ENCODE peak calls at places on chromosomes 5 and 9, in eight cellular contexts. Y is body of pancreas, S is aorta, T is adipocyte, K is colonic mucosa, R is kidney, X is transverse colon, Q is cardiac muscle cell. O is an unnamed sample. For H3K9me3, the result is how much of the 10 kb centered on the place peaks cover.

GRCh38 chr5:116365006-116365496 is 209.6 kb downstream of the SEMA6A start:
- DNase-seq in Y (no peak), S (no peak), T (no peak), K (no peak), R (no peak), X (no peak), Q (no peak), O (no peak)

GRCh38 chr5:171681667-171682066 is 104.0 kb upstream of the SMIM23 start:
- DNase-seq in Y (no peak), S (no peak), T (no peak), K (no peak), R (no peak), X (no peak), Q (no peak), O (peak)

GRCh38 chr5:97874491-97874890 is 691.4 kb upstream of the RIOK2 start:
- DNase-seq in Y (no peak), S (no peak), T (no peak), K (no peak), R (no peak), X (no peak), Q (no peak), O (no peak)

GRCh38 chr5:100823812-100824211 is 79.3 kb downstream of the ST8SIA4 start:
- DNase-seq in Y (no peak), S (no peak), T (no peak), K (no peak), R (no peak), X (no peak), Q (no peak), O (no peak)

GRCh38 chr9:29422445-29422844 is 1849.2 kb upstream of the C9orf72 start:
- DNase-seq in Y (no peak), S (no peak), T (no peak), K (no peak), R (no peak), X (no peak), Q (no peak), O (no peak)

GRCh38 chr9:6072442-6072841 is 57.0 kb upstream of the RANBP6 start:
- DNase-seq in Y (no peak), S (no peak), T (no peak), K (no peak), R (no peak), X (no peak), Q (no peak), O (no peak)

GRCh38 chr9:131410051-131410491 is 16.2 kb downstream of the PRRC2B start:
- DNase-seq in Y (no peak), S (peak), T (peak), K (no peak), R (no peak), X (no peak), Q (no peak), O (no peak)

GRCh38 chr5:52725065-52725746 is 62.5 kb upstream of the ITGA1 start:
- DNase-seq in Y (peak), S (no peak), T (no peak), K (peak), R (no peak), X (peak), Q (no peak), O (peak)

GRCh38 chr5:156846914-156847313 is 3.2 kb upstream of the PPP1R2B start:
- DNase-seq in Y (no peak), S (no peak), T (no peak), K (no peak), R (no peak), X (no peak), Q (no peak), O (no peak)

GRCh38 chr9:37284631-37285030 is 137.9 kb upstream of the GRHPR start:
- DNase-seq in Y (no peak), S (no peak), T (peak), K (no peak), R (no peak), X (no peak), Q (no peak), O (no peak)

GRCh38 chr5:55427157-55427556 is 107.6 kb downstream of the PLPP1 start:
- DNase-seq in Y (peak), S (peak), T (peak), K (peak), R (no peak), X (no peak), Q (no peak), O (peak)

GRCh38 chr9:31736581-31737179 is 647.8 kb upstream of the ACO1 start:
- DNase-seq in Y (no peak), S (no peak), T (no peak), K (no peak), R (no peak), X (no peak), Q (no peak), O (no peak)

GRCh38 chr5:40812125-40812524 is 14.0 kb upstream of the PRKAA1 start:
- DNase-seq in Y (no peak), S (no peak), T (no peak), K (no peak), R (no peak), X (no peak), Q (no peak), O (no peak)

GRCh38 chr5:98468188-98468869 is 305.1 kb upstream of the RGMB start:
- DNase-seq in Y (no peak), S (no peak), T (peak), K (no peak), R (no peak), X (no peak), Q (no peak), O (peak)

GRCh38 chr9:93708987-93709302 is 132.6 kb downstream of the PHF2 start:
- DNase-seq in Y (no peak), S (no peak), T (no peak), K (no peak), R (no peak), X (no peak), Q (no peak), O (no peak)

GRCh38 chr9:37906312-37907239 is 2.6 kb upstream of the SLC25A51 start:
- DNase-seq in Y (no peak), S (no peak), T (no peak), K (no peak), R (no peak), X (no peak), Q (no peak), O (no peak)

GRCh38 chr5:95697781-95698681 is 15.2 kb upstream of the SPATA9 start:
- DNase-seq in Y (no peak), S (no peak), T (peak), K (no peak), R (no peak), X (no peak), Q (peak), O (no peak)
- H3K4me3 ChIP-seq in Y (no peak), S (no peak), T (no peak), K (no peak), R (no peak), X (no peak), Q (no peak), O (no peak)

DNA sequence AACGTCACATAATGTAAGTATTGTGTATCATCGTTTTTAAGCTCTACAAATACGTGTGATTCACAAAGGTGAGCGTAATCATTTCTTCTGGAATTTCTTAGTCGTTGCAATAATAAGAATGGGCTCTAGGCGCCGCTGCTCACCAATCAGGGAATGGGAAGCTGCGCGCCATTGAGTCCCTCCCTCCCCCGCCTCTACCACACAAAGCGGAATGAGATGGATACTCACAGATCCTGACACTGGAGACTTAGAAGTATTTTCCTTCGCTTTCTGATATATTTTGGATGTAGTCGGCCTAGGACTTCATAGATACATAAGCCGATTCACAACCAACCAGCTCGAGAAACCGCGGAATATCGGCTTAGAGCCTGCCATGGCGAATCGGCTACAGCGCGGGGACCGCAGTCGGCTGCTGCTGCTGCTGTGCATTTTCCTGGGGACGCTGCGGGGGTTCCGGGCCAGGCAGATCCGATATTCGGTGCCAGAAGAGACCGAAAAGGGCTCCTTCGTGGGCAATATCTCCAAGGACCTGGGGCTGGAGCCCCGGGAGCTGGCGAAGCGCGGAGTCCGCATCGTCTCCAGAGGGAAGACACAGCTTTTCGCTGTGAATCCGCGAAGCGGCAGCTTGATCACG is at the start of gene PCDHGA11:
- DNase-seq in Y (no peak), S (no peak), T (peak), K (peak), R (no peak), X (no peak), Q (no peak), O (peak)
- H3K9me3 ChIP-seq in Y (under half), S (under half), T (under half), K (under half), R (under half), X (half or more), Q (under half), O (half or more)

DNA sequence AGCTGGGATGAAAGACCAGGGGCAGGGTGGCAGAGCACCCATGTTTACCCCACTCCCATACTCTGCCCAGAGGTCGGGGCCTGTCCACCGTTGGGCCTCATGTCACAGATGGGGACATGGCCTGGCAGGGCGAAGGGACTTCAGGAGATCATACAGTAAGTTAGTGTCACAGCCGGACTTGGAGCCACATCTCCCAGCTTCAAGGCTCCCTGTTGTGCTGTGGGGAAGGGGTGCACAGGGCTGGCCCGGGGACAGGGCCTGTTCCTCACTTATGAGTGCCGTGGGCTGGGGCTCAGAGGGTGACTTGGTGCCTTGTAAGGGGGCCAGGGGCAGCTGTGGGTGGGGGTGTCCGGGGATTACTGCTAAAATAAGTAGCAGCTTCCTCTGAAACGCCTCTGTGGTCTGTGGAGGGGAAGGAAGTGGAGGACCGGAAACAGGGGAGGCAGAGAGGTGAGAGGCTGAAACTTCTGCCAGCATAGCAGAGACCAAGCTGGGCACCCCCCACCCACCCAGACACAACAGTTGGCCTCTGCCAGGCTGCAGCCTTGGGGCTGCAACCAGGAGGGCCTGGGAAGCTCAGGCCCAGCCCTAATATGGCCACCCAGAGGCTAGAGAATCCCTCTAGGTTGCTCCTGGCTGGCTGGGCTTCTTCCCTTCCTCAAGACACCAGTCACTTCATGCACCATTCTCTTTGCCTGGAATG is 41.1 kb upstream of the NEK6 start:
- DNase-seq in Y (no peak), S (peak), T (no peak), K (peak), R (no peak), X (peak), Q (no peak), O (no peak)
- H3K4me3 ChIP-seq in Y (no peak), S (no peak), T (no peak), K (no peak), R (no peak), X (no peak), Q (no peak), O (no peak)

GRCh38 chr9:127871531-127871930 is 5.9 kb downstream of the AK1 start:
- DNase-seq in Y (no peak), S (no peak), T (no peak), K (no peak), R (no peak), X (no peak), Q (no peak), O (no peak)
- H3K9me3 ChIP-seq in Y (under half), S (under half), T (under half), K (under half), R (under half), X (under half), Q (under half), O (under half)

GRCh38 chr5:138533973-138534941 is 8.8 kb downstream of the ETF1 start:
- DNase-seq in Y (no peak), S (no peak), T (no peak), K (no peak), R (no peak), X (no peak), Q (no peak), O (no peak)
- H3K4me3 ChIP-seq in Y (no peak), S (no peak), T (no peak), K (no peak), R (no peak), X (no peak), Q (no peak), O (no peak)

DNA sequence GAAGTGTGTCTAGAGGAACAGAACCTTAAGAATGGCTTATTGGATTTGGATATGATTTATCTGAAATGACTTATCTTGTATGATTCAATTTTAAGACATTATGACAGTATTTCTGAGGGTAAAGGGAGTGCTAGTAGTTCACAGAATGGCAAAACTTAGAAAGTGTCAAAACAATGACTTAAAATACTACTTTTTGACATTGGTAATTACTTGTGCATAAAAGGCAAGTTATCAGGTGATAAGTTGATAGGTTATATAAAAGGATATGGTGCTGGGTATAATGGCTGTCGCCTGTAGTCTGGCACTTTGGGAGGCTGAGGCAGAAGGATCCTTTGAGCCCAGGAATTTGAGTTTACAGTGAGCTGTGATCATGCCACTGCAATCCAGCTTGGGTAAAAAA is 494.4 kb downstream of the CDH9 start:
- DNase-seq in Y (no peak), S (no peak), T (no peak), K (no peak), R (no peak), X (no peak), Q (no peak), O (no peak)
- H3K9me3 ChIP-seq in Y (under half), S (under half), T (under half), K (under half), R (under half), X (under half), Q (under half), O (under half)

DNA sequence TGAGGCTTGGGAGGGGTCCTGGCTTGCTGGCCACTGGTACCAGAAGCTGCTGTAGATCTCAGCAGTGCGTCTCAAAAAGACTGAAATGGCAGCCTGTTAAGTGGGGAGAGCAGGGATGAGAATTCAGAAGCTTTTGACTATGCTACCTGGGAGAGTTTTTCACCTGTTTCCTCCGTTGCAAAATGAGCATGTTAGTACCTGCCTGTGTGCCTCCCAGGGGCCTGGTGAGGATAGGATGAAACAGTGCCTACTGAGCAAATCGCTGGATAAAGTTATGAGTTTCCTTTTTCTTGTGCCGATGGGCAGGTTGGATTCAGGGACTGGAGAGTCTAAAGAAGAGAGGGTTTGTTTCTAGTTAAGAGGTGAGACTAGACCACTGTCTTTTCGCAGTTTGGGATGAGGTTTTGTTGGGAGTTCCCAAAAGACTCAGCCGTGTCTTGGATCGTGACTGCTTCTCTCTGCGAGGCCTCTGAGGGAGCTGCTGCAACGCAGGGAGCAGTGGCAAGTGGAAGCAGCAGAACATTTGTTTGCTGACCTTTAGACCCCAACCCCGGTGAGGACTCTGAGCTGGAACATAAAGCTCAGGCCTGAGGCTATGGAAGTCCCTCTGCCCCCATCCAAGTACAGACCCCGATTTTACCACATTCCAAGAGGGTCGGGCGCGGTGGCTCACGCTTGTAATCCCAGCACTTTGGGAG is 1.4 kb downstream of the RALGPS1 start:
- DNase-seq in Y (no peak), S (no peak), T (no peak), K (peak), R (no peak), X (peak), Q (no peak), O (no peak)
- H3K4me3 ChIP-seq in Y (peak), S (no peak), T (no peak), K (peak), R (peak), X (peak), Q (peak), O (no peak)

GRCh38 chr5:178464431-178465048 is 125.7 kb downstream of the COL23A1 start:
- DNase-seq in Y (no peak), S (no peak), T (no peak), K (no peak), R (no peak), X (no peak), Q (no peak), O (no peak)

GRCh38 chr5:178465228-178465860 is 124.8 kb downstream of the COL23A1 start:
- DNase-seq in Y (no peak), S (no peak), T (no peak), K (no peak), R (no peak), X (no peak), Q (peak), O (no peak)

GRCh38 chr5:178467261-178468195 is 122.7 kb downstream of the COL23A1 start:
- DNase-seq in Y (no peak), S (peak), T (peak), K (peak), R (peak), X (peak), Q (no peak), O (no peak)

GRCh38 chr5:178466342-178466741 is 123.9 kb downstream of the COL23A1 start:
- DNase-seq in Y (no peak), S (no peak), T (no peak), K (no peak), R (no peak), X (no peak), Q (no peak), O (no peak)

GRCh38 chr5:178465861-178466288 is 124.3 kb downstream of the COL23A1 start:
- DNase-seq in Y (no peak), S (no peak), T (no peak), K (no peak), R (no peak), X (no peak), Q (no peak), O (no peak)
- H3K9me3 ChIP-seq in Y (under half), S (under half), T (under half), K (under half), R (under half), X (under half), Q (under half), O (under half)

GRCh38 chr9:120353501-120353900 is 226.5 kb downstream of the CDK5RAP2 start:
- DNase-seq in Y (no peak), S (no peak), T (peak), K (no peak), R (no peak), X (no peak), Q (peak), O (peak)

GRCh38 chr9:120350596-120350995 is 229.4 kb downstream of the CDK5RAP2 start:
- DNase-seq in Y (no peak), S (no peak), T (no peak), K (no peak), R (no peak), X (no peak), Q (no peak), O (no peak)

GRCh38 chr9:120351106-120351505 is 228.9 kb downstream of the CDK5RAP2 start:
- DNase-seq in Y (no peak), S (no peak), T (no peak), K (no peak), R (no peak), X (no peak), Q (no peak), O (no peak)

GRCh38 chr9:120345379-120345778 is 234.6 kb downstream of the CDK5RAP2 start:
- DNase-seq in Y (no peak), S (no peak), T (no peak), K (no peak), R (no peak), X (no peak), Q (no peak), O (no peak)

DNA sequence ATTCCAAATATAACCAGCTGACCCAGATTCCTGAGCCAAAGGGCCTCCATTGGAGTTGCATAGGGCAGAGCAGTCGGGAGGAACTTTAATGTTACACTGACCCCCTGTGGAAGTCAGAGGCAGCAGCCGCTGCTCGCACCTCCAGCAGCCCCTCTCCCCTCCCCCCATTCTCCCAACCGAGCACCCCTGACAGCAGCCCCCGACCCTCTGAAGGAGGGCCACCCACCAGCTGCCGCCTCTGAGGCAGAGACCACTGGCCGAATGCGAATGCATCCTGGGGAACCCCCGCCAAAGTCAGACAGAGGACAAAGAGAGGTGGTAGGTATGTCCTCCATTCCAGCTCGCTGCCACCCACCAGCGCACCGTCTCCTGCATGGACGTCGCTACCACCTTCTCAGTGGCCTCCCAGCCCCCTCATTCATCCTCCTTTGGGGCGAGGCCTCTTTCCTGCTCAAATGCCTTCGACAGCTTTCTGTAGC is 231.0 kb downstream of the CDK5RAP2 start:
- DNase-seq in Y (no peak), S (no peak), T (peak), K (no peak), R (no peak), X (no peak), Q (peak), O (peak)
- H3K4me3 ChIP-seq in Y (no peak), S (no peak), T (no peak), K (no peak), R (no peak), X (no peak), Q (no peak), O (no peak)

GRCh38 chr5:178318893-178319292 is 86.3 kb upstream of the PHYKPL start:
- DNase-seq in Y (no peak), S (no peak), T (no peak), K (no peak), R (peak), X (no peak), Q (no peak), O (no peak)
- H3K9me3 ChIP-seq in Y (under half), S (under half), T (under half), K (under half), R (under half), X (under half), Q (under half), O (under half)

O was measured in astrocyte.